ENCODE peak calls at places on chromosomes 16 and 17, in four cellular contexts. Z is HepG2, I is GM12878, W is K562. J is an unnamed sample.

GRCh38 chr17:61408151-61409041 is 8.8 kb downstream of the TBX2 start:
- DNase-seq in Z (no peak), W (no peak), I (no peak), J (peak)

GRCh38 chr17:77959216-77959925 is 868 bp downstream of the TNRC6C start:
- DNase-seq in Z (no peak), W (no peak), I (no peak), J (peak)

GRCh38 chr16:84195201-84196093 is 4.5 kb downstream of the ADAD2 start:
- DNase-seq in W (no peak), Z (no peak), I (no peak), J (no peak)

GRCh38 chr16:28569011-28569410 is 15.3 kb downstream of the SGF29 start:
- DNase-seq in W (no peak), I (no peak), Z (no peak), J (no peak)

GRCh38 chr16:81994485-81994884 is 16.8 kb downstream of the SDR42E1 start:
- DNase-seq in I (no peak), W (peak), Z (no peak), J (no peak)

GRCh38 chr16:25093208-25094061 is 18.1 kb upstream of the LCMT1 start:
- DNase-seq in W (no peak), I (no peak), Z (no peak), J (no peak)

GRCh38 chr17:28725166-28725659 is 820 bp downstream of the TLCD1 start:
- DNase-seq in W (no peak), Z (peak), I (no peak), J (no peak)

GRCh38 chr17:35022536-35023063 is 40.9 kb downstream of the RFFL start:
- DNase-seq in Z (peak), I (no peak), W (no peak), J (no peak)

GRCh38 chr16:30122621-30123160 is 329 bp downstream of the MAPK3 start:
- DNase-seq in Z (no peak), W (peak), I (no peak), J (no peak)

GRCh38 chr17:5772720-5773119 is 188.4 kb upstream of the NLRP1 start:
- DNase-seq in I (no peak), Z (no peak), W (no peak), J (no peak)

GRCh38 chr17:71959129-71959528 is 161.7 kb upstream of the SOX9 start:
- DNase-seq in I (peak), W (no peak), Z (peak), J (no peak)

GRCh38 chr16:64730261-64730660 is 391.6 kb downstream of the CDH11 start:
- DNase-seq in W (no peak), Z (no peak), I (no peak), J (no peak)

GRCh38 chr16:4390266-4391260 is 18.9 kb downstream of the VASN start:
- DNase-seq in W (no peak), I (no peak), Z (no peak), J (no peak)

DNA sequence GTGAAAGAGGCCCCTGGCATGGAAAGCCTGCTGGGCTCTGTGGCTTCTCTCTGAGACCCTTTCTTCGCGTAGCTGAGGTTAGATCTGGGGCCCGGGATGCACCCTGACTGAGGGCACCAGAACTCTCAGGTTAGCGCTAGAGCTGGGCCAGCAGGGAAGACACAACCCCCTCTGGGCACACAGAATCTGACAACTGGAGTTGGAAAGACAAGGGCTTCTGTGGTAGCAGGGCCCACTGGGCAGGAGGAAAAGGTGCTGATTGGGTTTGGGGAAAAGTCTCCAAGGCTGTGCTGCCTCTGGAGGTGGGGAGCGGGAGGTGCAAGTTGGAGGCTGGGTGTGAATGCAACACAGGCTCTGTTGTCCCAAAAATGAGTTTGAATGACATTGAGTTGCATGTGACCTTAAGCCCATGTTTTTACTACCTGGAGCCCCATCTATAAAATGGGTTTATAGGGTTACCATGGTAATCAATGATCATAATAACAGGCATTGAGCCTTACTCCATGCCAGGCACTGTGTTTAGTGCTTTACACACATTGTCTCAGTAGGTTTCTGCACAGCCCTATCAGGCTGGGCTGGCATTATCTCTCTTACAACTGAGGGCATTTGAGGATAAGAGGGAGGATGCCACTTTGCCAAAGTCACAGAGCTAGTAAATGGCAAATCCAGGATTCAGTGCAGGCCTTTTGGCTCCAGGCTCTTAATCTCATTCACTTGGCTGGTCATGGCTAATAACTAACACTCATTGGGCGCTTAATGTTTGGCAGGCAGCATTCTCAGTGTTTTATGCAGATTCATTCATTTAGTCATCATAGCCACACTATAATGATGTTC is 9.5 kb upstream of the IGFBP4 start:
- DNase-seq in I (no peak), W (peak), Z (no peak), J (no peak)
- TF ChIP-seq ATF2 in I (no peak), W (no peak), Z (no peak), J (no peak)

DNA sequence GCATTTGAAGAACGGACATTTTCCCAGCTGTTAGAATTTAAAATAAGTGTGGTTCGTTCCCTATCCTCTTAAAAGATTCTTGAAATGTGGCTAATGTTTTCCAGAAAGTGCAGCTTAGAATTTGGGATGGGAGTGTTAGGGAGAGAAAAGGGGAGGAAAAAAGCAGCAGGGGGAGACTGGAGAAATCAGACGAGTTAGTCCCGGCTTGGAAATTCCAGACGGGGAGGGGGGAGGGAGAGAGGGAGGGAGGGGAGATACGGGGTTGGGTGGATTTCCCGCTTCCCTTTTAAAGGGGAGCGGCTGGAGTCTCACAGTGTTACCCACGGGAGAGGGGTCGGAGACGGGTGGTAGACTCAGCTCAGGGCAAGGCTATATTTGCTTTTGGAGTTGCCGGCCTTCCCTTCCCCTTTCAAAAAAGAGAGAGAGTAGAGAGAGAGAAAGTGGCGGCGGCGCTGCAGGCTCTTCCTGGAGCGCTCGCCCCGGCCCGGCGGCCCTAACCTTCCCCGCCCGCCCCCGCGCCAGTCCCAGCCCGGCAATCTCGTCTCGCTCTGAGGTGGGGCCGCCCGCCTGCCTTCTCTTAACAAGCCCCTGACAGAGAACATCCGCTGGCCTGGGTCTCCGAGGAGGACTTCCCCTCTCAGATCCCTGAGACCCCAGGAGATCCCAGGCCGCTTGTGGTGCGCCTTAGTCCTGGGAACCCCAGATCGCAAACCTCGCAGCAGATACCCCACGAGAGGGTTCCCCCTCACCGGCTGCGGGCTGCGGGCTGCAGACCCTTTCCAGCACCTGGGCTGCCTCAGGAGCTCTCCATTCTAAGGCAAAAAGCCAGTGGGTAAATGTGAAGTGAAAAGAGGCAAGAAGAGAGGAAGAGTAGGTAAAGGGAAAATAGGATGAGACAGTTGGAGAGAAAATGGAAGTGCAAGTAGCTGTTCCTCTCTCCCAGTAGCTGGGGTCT is 6.6 kb downstream of the IGF2BP1 start:
- DNase-seq in I (no peak), W (peak), Z (no peak), J (peak)
- TF ChIP-seq EZH2 in I (no peak), W (no peak), Z (no peak), J (no peak)

DNA sequence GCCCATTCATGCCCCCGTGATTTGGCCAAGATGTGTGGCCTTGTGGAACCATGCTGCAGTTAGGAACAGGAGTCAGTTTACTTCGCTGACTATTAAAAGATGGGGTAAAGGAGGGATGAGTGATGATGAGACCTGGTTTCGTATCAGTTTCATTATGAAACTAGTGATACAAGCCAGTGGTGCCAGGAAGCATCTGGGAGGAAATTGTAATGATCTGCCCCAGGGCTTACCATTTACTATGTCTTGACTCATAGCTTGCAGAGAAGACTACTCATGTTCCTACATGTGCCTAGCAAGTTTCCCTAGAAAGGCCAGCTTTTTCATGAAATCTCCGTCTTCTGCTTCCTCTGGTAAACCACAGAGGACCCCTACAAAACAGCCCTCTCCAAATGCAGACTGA is 23.2 kb downstream of the CDH3 start:
- DNase-seq in I (peak), W (no peak), Z (no peak), J (no peak)
- TF ChIP-seq ATF2 in I (no peak), W (no peak), Z (no peak), J (no peak)

GRCh38 chr17:79799538-79800324 is 2.9 kb upstream of the CBX8 start:
- DNase-seq in W (no peak), Z (no peak), I (no peak), J (no peak)
- TF ChIP-seq EZH2 in W (no peak), Z (peak), I (peak), J (no peak)

GRCh38 chr16:12613131-12613991 is 190.3 kb downstream of the CPPED1 start:
- DNase-seq in W (peak), Z (peak), I (peak), J (no peak)

GRCh38 chr16:12611006-12611477 is 192.6 kb downstream of the CPPED1 start:
- DNase-seq in W (no peak), Z (no peak), I (no peak), J (no peak)

GRCh38 chr16:12611916-12612597 is 191.6 kb downstream of the CPPED1 start:
- DNase-seq in I (no peak), Z (no peak), W (no peak), J (no peak)

GRCh38 chr16:12613992-12614661 is 189.6 kb downstream of the CPPED1 start:
- DNase-seq in W (no peak), I (no peak), Z (no peak), J (no peak)

GRCh38 chr16:12612598-12613101 is 191.0 kb downstream of the CPPED1 start:
- DNase-seq in Z (peak), I (no peak), W (peak), J (no peak)
- TF ChIP-seq ATF2 in Z (peak), I (no peak), W (no peak), J (no peak)